ENCODE peak calls at places on chromosomes 3 and 15, in five cellular contexts. D, S, J, M and X are unnamed samples.

GRCh38 chr3:182741214-182741613 is 52.1 kb upstream of the ATP11B start:
- DNase-seq in D (no peak), S (no peak), J (no peak), M (no peak), X (no peak)

GRCh38 chr3:172106989-172107388 is 67.6 kb downstream of the FNDC3B start:
- DNase-seq in D (no peak), S (no peak), J (peak; percentile 46), M (no peak), X (no peak)

GRCh38 chr3:171980578-171981270 is 58.7 kb upstream of the FNDC3B start:
- DNase-seq in D (peak; percentile 25), S (no peak), J (no peak), M (no peak), X (no peak)

GRCh38 chr3:40597441-40597840 is 72.7 kb downstream of the ZNF621 start:
- DNase-seq in D (no peak), S (no peak), J (no peak), M (no peak), X (no peak)

GRCh38 chr15:43529141-43529540 is 11.7 kb downstream of the MAP1A start:
- DNase-seq in D (no peak), S (no peak), J (no peak), M (no peak), X (no peak)

GRCh38 chr15:54131410-54131809 is 153.2 kb downstream of the UNC13C start:
- DNase-seq in D (no peak), S (no peak), J (no peak), M (no peak), X (no peak)

GRCh38 chr3:171777608-171777995 is 32.7 kb downstream of the PLD1 start:
- DNase-seq in D (no peak), S (no peak), J (no peak), M (no peak), X (no peak)

GRCh38 chr15:29937956-29938355 is 115.7 kb upstream of the TJP1 start:
- DNase-seq in D (no peak), S (no peak), J (no peak), M (no peak), X (no peak)

GRCh38 chr3:38334656-38335055 is 11.9 kb upstream of the XYLB start:
- DNase-seq in D (no peak), S (no peak), J (no peak), M (no peak), X (no peak)

GRCh38 chr15:42037650-42038049 is 16.8 kb upstream of the PLA2G4E start:
- DNase-seq in D (peak; percentile 82), S (no peak), J (peak; percentile 45), M (peak; percentile 78), X (peak; percentile 96)

GRCh38 chr15:33448151-33448550 is 137.4 kb downstream of the RYR3 start:
- DNase-seq in D (peak; percentile 54), S (no peak), J (no peak), M (no peak), X (no peak)

GRCh38 chr3:13385373-13385965 is 34.7 kb downstream of the NUP210 start:
- DNase-seq in D (no peak), S (no peak), J (no peak), M (no peak), X (no peak)

GRCh38 chr3:99384596-99384995 is 253.8 kb upstream of the COL8A1 start:
- DNase-seq in D (no peak), S (no peak), J (no peak), M (no peak), X (no peak)

GRCh38 chr3:193982258-193982659 is 153.7 kb upstream of the HES1 start:
- DNase-seq in D (no peak), S (peak; percentile 77), J (peak; percentile 88), M (no peak), X (no peak)

GRCh38 chr15:74891469-74891868 is 1.6 kb downstream of the MPI start:
- DNase-seq in D (no peak), S (no peak), J (peak; percentile 30), M (no peak), X (no peak)

GRCh38 chr3:157590273-157590672 is 87.1 kb upstream of the VEPH1 start:
- DNase-seq in D (peak; percentile 67), S (no peak), J (no peak), M (no peak), X (no peak)

GRCh38 chr3:42308651-42309050 is 42.7 kb upstream of the CCK start:
- DNase-seq in D (no peak), S (no peak), J (no peak), M (no peak), X (no peak)

GRCh38 chr3:30332196-30333021 is 274.0 kb upstream of the TGFBR2 start:
- DNase-seq in D (peak; percentile 25), S (no peak), J (no peak), M (no peak), X (no peak)

GRCh38 chr3:129346690-129347440 is 68.2 kb downstream of the HMCES start:
- DNase-seq in D (no peak), S (no peak), J (no peak), M (peak; percentile 58), X (no peak)

GRCh38 chr15:85419200-85419599 is 38.8 kb downstream of the AKAP13 start:
- DNase-seq in D (no peak), S (no peak), J (no peak), M (no peak), X (no peak)

GRCh38 chr3:33438871-33439270 is 1.3 kb downstream of the UBP1 start:
- DNase-seq in D (no peak), S (no peak), J (no peak), M (no peak), X (no peak)

GRCh38 chr3:69161587-69162196 is 39.3 kb upstream of the LMOD3 start:
- DNase-seq in D (peak; percentile 63), S (no peak), J (no peak), M (peak; percentile 47), X (no peak)

GRCh38 chr3:186476044-186476468 is 68.1 kb downstream of the CRYGS start:
- DNase-seq in D (no peak), S (no peak), J (no peak), M (no peak), X (no peak)

GRCh38 chr3:108834551-108834950 is 12.0 kb downstream of the TRAT1 start:
- DNase-seq in D (no peak), S (no peak), J (no peak), M (no peak), X (no peak)

GRCh38 chr15:46917853-46918252 is 799.5 kb upstream of the SEMA6D start:
- DNase-seq in D (no peak), S (no peak), J (no peak), M (no peak), X (no peak)

GRCh38 chr15:66780172-66780972 is 78.3 kb downstream of the SMAD6 start:
- DNase-seq in D (no peak), S (no peak), J (no peak), M (no peak), X (no peak)

GRCh38 chr3:33312361-33312760 is 35.1 kb downstream of the FBXL2 start:
- DNase-seq in D (no peak), S (no peak), J (no peak), M (no peak), X (no peak)

GRCh38 chr15:20358066-20358780 is 183.4 kb downstream of the GOLGA6L6 start:
- DNase-seq in D (no peak), S (no peak), J (peak; percentile 56), M (no peak), X (no peak)

GRCh38 chr3:111684640-111685039 is 89.5 kb upstream of the ZBED2 start:
- DNase-seq in D (no peak), S (no peak), J (no peak), M (no peak), X (no peak)

GRCh38 chr15:35696767-35697231 is 150.8 kb upstream of the DPH6 start:
- DNase-seq in D (no peak), S (no peak), J (no peak), M (no peak), X (no peak)